ENCODE peak calls at places on chromosomes 1 and 21, in ten cellular contexts. S is Caco-2, H is spleen, V is IMR-90, R is left ventricle myocardium inferior, P is A549, C is cardiac muscle cell, W is thoracic aorta, D is GM23248, K is left lung. G is an unnamed sample. For H3K4me1, the result is how much of the 10 kb centered on the place peaks cover.

GRCh38 chr1:156104065-156104810 is 10.3 kb upstream of the LMNA start:
- DNase-seq in S (no peak), H (no peak), V (peak), R (peak), P (peak), C (peak), W (no peak), D (peak), K (peak), G (peak)

GRCh38 chr21:41290106-41290799 is 26.3 kb upstream of the FAM3B start:
- DNase-seq in S (no peak), H (no peak), V (no peak), R (no peak), P (no peak), C (no peak), W (no peak), D (peak), K (no peak), G (no peak)

GRCh38 chr1:214604543-214604942 is 1.5 kb downstream of the CENPF start:
- DNase-seq in S (no peak), H (no peak), V (peak), R (no peak), P (no peak), C (no peak), W (no peak), D (peak), K (no peak), G (no peak)

GRCh38 chr1:204382714-204383083 is 23.0 kb upstream of the PLEKHA6 start:
- DNase-seq in S (no peak), H (no peak), V (no peak), R (no peak), P (no peak), C (no peak), W (no peak), D (no peak), K (no peak), G (no peak)

GRCh38 chr1:84206416-84206815 is 62.3 kb downstream of the PRKACB start:
- DNase-seq in S (no peak), H (no peak), V (no peak), R (no peak), P (no peak), C (no peak), W (no peak), D (no peak), K (no peak), G (no peak)

GRCh38 chr1:63316540-63316939 is 5.8 kb upstream of the FOXD3 start:
- DNase-seq in S (no peak), H (no peak), V (no peak), R (no peak), P (no peak), C (no peak), W (no peak), D (no peak), K (no peak), G (no peak)

GRCh38 chr1:89610457-89610991 is 22.4 kb upstream of the LRRC8C start:
- DNase-seq in S (no peak), H (peak), V (no peak), R (no peak), P (no peak), C (no peak), W (no peak), D (no peak), K (peak), G (no peak)

GRCh38 chr21:31299291-31300147 is 44.5 kb downstream of the TIAM1 start:
- DNase-seq in S (no peak), H (no peak), V (no peak), R (no peak), P (no peak), C (no peak), W (no peak), D (no peak), K (no peak), G (no peak)

GRCh38 chr1:65431111-65431705 is 10.7 kb downstream of the LEPR start:
- DNase-seq in S (no peak), H (no peak), V (peak), R (no peak), P (peak), C (peak), W (no peak), D (peak), K (no peak), G (no peak)

GRCh38 chr1:156458181-156458503 is 42.4 kb downstream of the MEF2D start:
- DNase-seq in S (no peak), H (no peak), V (peak), R (no peak), P (peak), C (no peak), W (no peak), D (peak), K (no peak), G (no peak)

GRCh38 chr1:241985787-241986186 is 13.1 kb downstream of the MAP1LC3C start:
- DNase-seq in S (peak), H (no peak), V (peak), R (no peak), P (peak), C (peak), W (no peak), D (peak), K (no peak), G (no peak)

GRCh38 chr1:110879758-110880606 is 7.0 kb downstream of the CD53 start:
- DNase-seq in S (no peak), H (no peak), V (no peak), R (no peak), P (no peak), C (no peak), W (no peak), D (peak), K (no peak), G (no peak)

GRCh38 chr1:110878993-110879392 is 6.0 kb downstream of the CD53 start:
- DNase-seq in S (no peak), H (no peak), V (no peak), R (no peak), P (no peak), C (no peak), W (no peak), D (no peak), K (no peak), G (no peak)

GRCh38 chr1:110877364-110877763 is 4.4 kb downstream of the CD53 start:
- DNase-seq in S (no peak), H (no peak), V (no peak), R (no peak), P (no peak), C (no peak), W (no peak), D (no peak), K (no peak), G (no peak)

GRCh38 chr1:110876748-110877341 is 3.9 kb downstream of the CD53 start:
- DNase-seq in S (no peak), H (no peak), V (no peak), R (no peak), P (no peak), C (no peak), W (no peak), D (no peak), K (no peak), G (no peak)

GRCh38 chr1:110877776-110878175 is 4.8 kb downstream of the CD53 start:
- DNase-seq in S (no peak), H (no peak), V (no peak), R (no peak), P (no peak), C (no peak), W (no peak), D (no peak), K (no peak), G (no peak)
- H3K4me1 ChIP-seq in S (under half), H (half or more), V (under half), R (under half), P (under half), C (under half), W (under half), D (under half), K (under half), G (under half)

DNA sequence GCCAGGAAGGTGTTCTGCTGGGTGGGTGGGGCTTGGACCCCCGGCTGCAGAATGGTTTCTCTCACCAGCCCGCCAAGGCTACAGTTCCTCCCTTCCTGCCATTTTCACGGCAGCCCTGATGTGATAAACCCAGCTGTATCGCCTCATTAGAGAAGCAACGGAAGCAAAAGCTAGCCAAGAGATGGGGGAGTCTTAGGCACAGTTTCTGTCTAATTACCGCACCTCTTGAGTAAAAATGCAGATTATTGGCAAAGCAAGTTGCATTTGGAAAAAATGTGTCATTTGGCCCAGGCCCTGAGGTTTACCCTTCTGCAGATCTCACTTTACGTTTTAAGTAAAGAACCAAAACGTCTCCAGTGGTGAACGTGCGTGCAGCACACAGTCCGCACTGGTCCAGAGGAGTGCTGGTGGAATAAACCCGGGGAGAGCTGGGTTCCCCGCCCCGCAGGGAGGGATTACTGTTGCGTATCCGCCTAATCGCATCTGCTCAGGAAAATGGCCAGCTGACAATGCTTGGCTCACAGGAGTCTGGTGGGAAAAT is 109.9 kb downstream of the GALNT2 start:
- DNase-seq in S (no peak), H (no peak), V (peak), R (peak), P (no peak), C (no peak), W (no peak), D (peak), K (peak), G (no peak)
- H3K4me1 ChIP-seq in S (under half), H (under half), V (under half), R (under half), P (under half), C (under half), W (half or more), D (under half), K (under half), G (under half)

GRCh38 chr1:109528296-109528695 is 11.4 kb upstream of the GPR61 start:
- DNase-seq in S (no peak), H (no peak), V (no peak), R (no peak), P (no peak), C (no peak), W (no peak), D (no peak), K (no peak), G (no peak)

GRCh38 chr1:109531205-109531779 is 8.4 kb upstream of the GPR61 start:
- DNase-seq in S (no peak), H (no peak), V (no peak), R (no peak), P (no peak), C (no peak), W (no peak), D (no peak), K (no peak), G (no peak)

GRCh38 chr1:109531826-109532364 is 7.8 kb upstream of the GPR61 start:
- DNase-seq in S (no peak), H (no peak), V (no peak), R (no peak), P (no peak), C (no peak), W (no peak), D (no peak), K (no peak), G (peak)

GRCh38 chr1:109530457-109531204 is 9.0 kb upstream of the GPR61 start:
- DNase-seq in S (no peak), H (no peak), V (no peak), R (no peak), P (no peak), C (no peak), W (no peak), D (no peak), K (no peak), G (no peak)

DNA sequence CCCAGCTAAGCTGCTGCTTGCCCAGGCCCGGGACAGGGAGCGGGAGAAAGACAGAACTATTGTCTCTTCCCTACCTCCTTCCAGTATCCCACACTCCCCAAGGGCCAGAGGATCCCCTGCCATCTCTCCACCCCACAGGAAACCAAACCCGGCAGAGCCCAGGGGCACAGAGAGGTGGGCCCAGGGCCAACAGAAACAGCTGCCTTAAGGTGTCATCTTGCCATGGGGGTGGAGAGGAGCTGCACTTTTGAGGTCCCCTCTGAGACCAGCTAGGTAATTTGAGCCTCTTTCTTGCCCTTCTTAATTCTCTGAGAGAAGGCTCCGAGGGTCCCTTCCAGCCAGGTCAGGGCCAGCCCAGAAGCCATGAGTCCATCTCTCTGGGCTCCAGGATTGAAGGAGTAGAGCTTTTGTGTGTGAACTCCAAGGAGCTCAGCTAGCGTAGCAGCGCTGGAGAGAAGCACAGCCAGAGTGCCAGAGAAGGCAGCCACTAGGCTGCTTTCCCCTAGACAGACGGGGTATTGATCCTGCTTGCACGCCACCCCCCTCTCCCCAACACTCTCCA is 9.7 kb upstream of the GPR61 start:
- DNase-seq in S (no peak), H (no peak), V (no peak), R (no peak), P (no peak), C (no peak), W (no peak), D (no peak), K (no peak), G (no peak)
- H3K4me1 ChIP-seq in S (under half), H (under half), V (under half), R (under half), P (under half), C (under half), W (under half), D (under half), K (under half), G (under half)

GRCh38 chr21:38267136-38267535 is 10.3 kb downstream of the KCNJ15 start:
- DNase-seq in S (no peak), H (no peak), V (no peak), R (no peak), P (no peak), C (no peak), W (no peak), D (peak), K (no peak), G (no peak)
- H3K4me1 ChIP-seq in S (under half), H (under half), V (under half), R (under half), P (under half), C (under half), W (half or more), D (half or more), K (under half), G (under half)

GRCh38 chr1:56586502-56586901 is 7.1 kb upstream of the PLPP3 start:
- DNase-seq in S (no peak), H (peak), V (no peak), R (no peak), P (no peak), C (no peak), W (no peak), D (no peak), K (no peak), G (no peak)
- H3K4me1 ChIP-seq in S (under half), H (under half), V (under half), R (under half), P (under half), C (under half), W (under half), D (under half), K (under half), G (under half)